ENCODE peak calls at places on chromosomes 1 and 21, in five cellular contexts. One of them, this sample, is unnamed. For H3K4me1, the result is how much of the 10 kb centered on the place peaks cover.

GRCh38 chr1:17405898-17406759 is 33.3 kb downstream of the RCC2 start:
- DNase-seq in GM23338: peak
- DNase-seq in Panc1: peak
- DNase-seq in K562: peak
- DNase-seq in A549: peak
- DNase-seq in this sample: peak

GRCh38 chr1:221032616-221033342 is 153.5 kb downstream of the HLX start:
- DNase-seq in GM23338: no peak
- DNase-seq in Panc1: no peak
- DNase-seq in K562: peak
- DNase-seq in A549: no peak
- DNase-seq in this sample: no peak

GRCh38 chr1:192186197-192186596 is 27.9 kb downstream of the RGS18 start:
- DNase-seq in GM23338: no peak
- DNase-seq in Panc1: no peak
- DNase-seq in K562: no peak
- DNase-seq in A549: no peak
- DNase-seq in this sample: no peak

GRCh38 chr1:242523282-242523967 is 1.1 kb downstream of the PLD5 start:
- DNase-seq in GM23338: peak
- DNase-seq in Panc1: no peak
- DNase-seq in K562: no peak
- DNase-seq in A549: no peak
- DNase-seq in this sample: peak

GRCh38 chr1:42258218-42258617 is 76.8 kb downstream of the FOXJ3 start:
- DNase-seq in GM23338: no peak
- DNase-seq in Panc1: no peak
- DNase-seq in K562: no peak
- DNase-seq in A549: no peak
- DNase-seq in this sample: no peak

GRCh38 chr21:31913191-31913608 is 40.4 kb downstream of the HUNK start:
- DNase-seq in GM23338: no peak
- DNase-seq in Panc1: no peak
- DNase-seq in K562: no peak
- DNase-seq in A549: no peak
- DNase-seq in this sample: no peak

GRCh38 chr21:25330266-25330665 is 277.0 kb downstream of the MRPL39 start:
- DNase-seq in GM23338: no peak
- DNase-seq in Panc1: no peak
- DNase-seq in K562: no peak
- DNase-seq in A549: no peak
- DNase-seq in this sample: no peak

GRCh38 chr1:179366093-179366800 is 476 bp downstream of the AXDND1 start:
- DNase-seq in GM23338: peak
- DNase-seq in Panc1: no peak
- DNase-seq in K562: no peak
- DNase-seq in A549: peak
- DNase-seq in this sample: no peak

GRCh38 chr1:203126866-203127671 is 457 bp upstream of the ADORA1 start:
- DNase-seq in GM23338: no peak
- DNase-seq in Panc1: no peak
- DNase-seq in K562: no peak
- DNase-seq in A549: no peak
- DNase-seq in this sample: no peak

GRCh38 chr1:151864411-151864810 is 10.9 kb upstream of the THEM5 start:
- DNase-seq in GM23338: no peak
- DNase-seq in Panc1: no peak
- DNase-seq in K562: no peak
- DNase-seq in A549: no peak
- DNase-seq in this sample: no peak

GRCh38 chr1:17432412-17432811 is 7.1 kb downstream of the RCC2 start:
- DNase-seq in GM23338: no peak
- DNase-seq in Panc1: no peak
- DNase-seq in K562: no peak
- DNase-seq in A549: no peak
- DNase-seq in this sample: no peak

GRCh38 chr21:45747802-45748445 is 104.4 kb downstream of the PCBP3 start:
- DNase-seq in GM23338: peak
- DNase-seq in Panc1: no peak
- DNase-seq in K562: no peak
- DNase-seq in A549: peak
- DNase-seq in this sample: peak

GRCh38 chr1:211634931-211635330 is 40.5 kb downstream of the NEK2 start:
- DNase-seq in GM23338: no peak
- DNase-seq in Panc1: no peak
- DNase-seq in K562: no peak
- DNase-seq in A549: no peak
- DNase-seq in this sample: no peak

GRCh38 chr1:51325391-51325790 is 5.0 kb downstream of the TTC39A start:
- DNase-seq in GM23338: no peak
- DNase-seq in Panc1: no peak
- DNase-seq in K562: no peak
- DNase-seq in A549: no peak
- DNase-seq in this sample: no peak

GRCh38 chr1:44696789-44697188 is 22.3 kb downstream of the ARMH1 start:
- DNase-seq in GM23338: no peak
- DNase-seq in Panc1: no peak
- DNase-seq in K562: no peak
- DNase-seq in A549: no peak
- DNase-seq in this sample: no peak

GRCh38 chr1:117612517-117613248 is 6.8 kb downstream of the TENT5C start:
- DNase-seq in GM23338: no peak
- DNase-seq in Panc1: no peak
- DNase-seq in K562: peak
- DNase-seq in A549: peak
- DNase-seq in this sample: no peak

GRCh38 chr1:155706101-155706619 is 17.3 kb downstream of the DAP3 start:
- DNase-seq in GM23338: no peak
- DNase-seq in Panc1: no peak
- DNase-seq in K562: no peak
- DNase-seq in A549: peak
- DNase-seq in this sample: no peak

GRCh38 chr1:45765999-45766792 is 15.7 kb upstream of the IPP start:
- DNase-seq in GM23338: no peak
- DNase-seq in Panc1: no peak
- DNase-seq in K562: no peak
- DNase-seq in A549: no peak
- DNase-seq in this sample: no peak
- TF ChIP-seq REST in GM23338: no peak
- TF ChIP-seq REST in Panc1: no peak
- TF ChIP-seq REST in K562: no peak
- TF ChIP-seq REST in A549: no peak
- TF ChIP-seq REST in this sample: no peak

GRCh38 chr1:52726265-52727113 is at the start of gene ZYG11B:
- DNase-seq in GM23338: peak
- DNase-seq in Panc1: peak
- DNase-seq in K562: peak
- DNase-seq in A549: peak
- DNase-seq in this sample: peak
- TF ChIP-seq CTCF in GM23338: no peak
- TF ChIP-seq CTCF in Panc1: no peak
- TF ChIP-seq CTCF in K562: peak
- TF ChIP-seq CTCF in A549: no peak
- TF ChIP-seq CTCF in this sample: no peak

DNA sequence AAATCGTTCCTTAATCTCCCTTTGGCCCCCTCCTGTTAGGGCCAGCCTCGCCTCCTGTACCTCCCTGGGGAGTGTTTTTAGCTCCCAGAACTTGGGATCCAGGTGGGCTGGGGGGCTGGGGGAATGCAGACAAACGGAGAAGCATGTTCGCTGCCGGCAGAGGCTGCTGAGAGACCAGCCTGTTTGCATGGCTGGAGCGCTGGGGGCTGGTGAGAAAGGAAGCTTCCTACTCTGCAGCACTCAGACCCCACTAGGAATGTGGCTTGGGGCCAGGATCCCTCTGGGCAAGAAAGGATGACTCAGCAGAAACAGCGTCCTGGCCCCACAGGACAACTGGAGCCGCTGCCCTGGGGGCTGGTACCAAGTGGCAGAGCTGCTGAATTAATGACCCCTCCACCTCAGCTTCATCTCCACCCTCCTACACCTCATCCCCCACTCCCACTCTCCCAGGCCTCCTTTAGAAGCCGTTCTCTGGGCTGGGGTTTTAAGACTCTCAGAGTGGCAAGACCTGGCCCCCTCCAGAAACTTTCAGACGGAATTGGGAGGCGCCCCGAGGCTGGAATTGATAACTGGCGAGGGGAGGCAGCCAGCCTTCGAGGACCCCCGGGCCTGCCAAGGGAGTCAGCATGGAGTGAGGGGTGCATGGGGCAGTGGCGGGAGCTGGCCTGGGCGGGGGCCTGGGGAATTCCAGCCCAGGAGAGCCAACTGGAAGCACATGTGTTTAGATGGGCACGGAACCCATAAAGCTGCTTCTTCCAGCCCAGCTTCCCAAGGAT is 28.5 kb upstream of the EPS8L3 start:
- DNase-seq in GM23338: peak
- DNase-seq in Panc1: no peak
- DNase-seq in K562: peak
- DNase-seq in A549: peak
- DNase-seq in this sample: peak
- H3K4me1 ChIP-seq in GM23338: under half
- H3K4me1 ChIP-seq in Panc1: half or more
- H3K4me1 ChIP-seq in K562: half or more
- H3K4me1 ChIP-seq in A549: half or more
- H3K4me1 ChIP-seq in this sample: under half

GRCh38 chr1:183180634-183181056 is 5.4 kb upstream of the LAMC2 start:
- DNase-seq in GM23338: peak
- DNase-seq in Panc1: no peak
- DNase-seq in K562: no peak
- DNase-seq in A549: peak
- DNase-seq in this sample: peak
- TF ChIP-seq REST in GM23338: no peak
- TF ChIP-seq REST in Panc1: no peak
- TF ChIP-seq REST in K562: no peak
- TF ChIP-seq REST in A549: no peak
- TF ChIP-seq REST in this sample: no peak

GRCh38 chr1:57422271-57423134 is 1.4 kb downstream of the DAB1 start:
- DNase-seq in GM23338: peak
- DNase-seq in Panc1: no peak
- DNase-seq in K562: no peak
- DNase-seq in A549: no peak
- DNase-seq in this sample: peak
- TF ChIP-seq CTCF in GM23338: peak
- TF ChIP-seq CTCF in Panc1: no peak
- TF ChIP-seq CTCF in K562: no peak
- TF ChIP-seq CTCF in A549: no peak
- TF ChIP-seq CTCF in this sample: peak

GRCh38 chr1:206962269-206962668 is 8.0 kb downstream of the FCAMR start:
- DNase-seq in GM23338: no peak
- DNase-seq in Panc1: no peak
- DNase-seq in K562: no peak
- DNase-seq in A549: no peak
- DNase-seq in this sample: no peak
- H3K4me1 ChIP-seq in GM23338: under half
- H3K4me1 ChIP-seq in Panc1: under half
- H3K4me1 ChIP-seq in K562: under half
- H3K4me1 ChIP-seq in A549: under half
- H3K4me1 ChIP-seq in this sample: under half

GRCh38 chr1:168224991-168225390 is 813 bp upstream of the SFT2D2 start:
- DNase-seq in GM23338: no peak
- DNase-seq in Panc1: no peak
- DNase-seq in K562: peak
- DNase-seq in A549: no peak
- DNase-seq in this sample: no peak

GRCh38 chr1:168223681-168224515 is 1.9 kb upstream of the SFT2D2 start:
- DNase-seq in GM23338: no peak
- DNase-seq in Panc1: no peak
- DNase-seq in K562: no peak
- DNase-seq in A549: no peak
- DNase-seq in this sample: no peak

GRCh38 chr1:168225476-168226190 is at the start of gene SFT2D2:
- DNase-seq in GM23338: peak
- DNase-seq in Panc1: peak
- DNase-seq in K562: peak
- DNase-seq in A549: peak
- DNase-seq in this sample: peak

GRCh38 chr1:168221275-168221674 is 4.5 kb upstream of the SFT2D2 start:
- DNase-seq in GM23338: no peak
- DNase-seq in Panc1: no peak
- DNase-seq in K562: no peak
- DNase-seq in A549: no peak
- DNase-seq in this sample: no peak

GRCh38 chr1:168223261-168223660 is 2.5 kb upstream of the SFT2D2 start:
- DNase-seq in GM23338: no peak
- DNase-seq in Panc1: no peak
- DNase-seq in K562: no peak
- DNase-seq in A549: no peak
- DNase-seq in this sample: no peak
- TF ChIP-seq REST in GM23338: no peak
- TF ChIP-seq REST in Panc1: no peak
- TF ChIP-seq REST in K562: no peak
- TF ChIP-seq REST in A549: no peak
- TF ChIP-seq REST in this sample: no peak

DNA sequence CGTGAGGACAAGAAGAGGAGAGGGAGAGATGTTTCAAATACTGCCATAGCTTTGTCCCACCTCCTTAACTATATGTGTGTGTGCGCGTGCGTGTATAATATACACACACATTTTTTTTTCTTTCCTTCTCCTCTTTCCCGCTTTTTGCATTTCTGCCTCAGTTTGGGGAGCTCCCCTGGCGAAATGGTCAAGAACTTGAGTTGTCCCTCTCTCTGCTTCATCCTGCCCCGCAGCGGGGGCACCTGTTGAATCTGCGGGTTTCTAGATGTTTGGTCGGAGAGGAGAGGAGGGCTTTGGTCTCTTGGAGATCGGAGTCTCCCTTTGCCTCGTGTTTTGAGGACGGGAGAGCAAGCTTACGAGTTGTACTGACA is 501 bp downstream of the SCCPDH start:
- DNase-seq in GM23338: peak
- DNase-seq in Panc1: no peak
- DNase-seq in K562: peak
- DNase-seq in A549: peak
- DNase-seq in this sample: no peak
- TF ChIP-seq CTCF in GM23338: no peak
- TF ChIP-seq CTCF in Panc1: no peak
- TF ChIP-seq CTCF in K562: no peak
- TF ChIP-seq CTCF in A549: no peak
- TF ChIP-seq CTCF in this sample: no peak

GRCh38 chr1:111140680-111140967 is 601 bp downstream of the CEPT1 start:
- DNase-seq in GM23338: peak
- DNase-seq in Panc1: no peak
- DNase-seq in K562: peak
- DNase-seq in A549: peak
- DNase-seq in this sample: no peak
- H3K4me1 ChIP-seq in GM23338: under half
- H3K4me1 ChIP-seq in Panc1: under half
- H3K4me1 ChIP-seq in K562: under half
- H3K4me1 ChIP-seq in A549: under half
- H3K4me1 ChIP-seq in this sample: under half

This sample was measured in SK-N-SH.